ENCODE peak calls at places on chromosome 18, in ten cellular contexts. E is HCEC 1CT; I is ovary; G is left kidney; O is amniotic stem cell; U is stimulated activated CD4-positive, alpha-beta T cell treated with anti-CD3 and anti-CD28 coated beads, TNF-alpha, amount 100 ng/mL, for 24 hours; S is COR-L47; C is GM13976; A is neural progenitor cell; H is HT-29. B is an unnamed sample.

GRCh38 chr18:9950289-9951016 is 36.6 kb downstream of the VAPA start:
- DNase-seq in O (no peak), U (no peak), G (no peak), S (no peak), A (no peak), H (peak), C (no peak), E (no peak), I (no peak), B (no peak)

GRCh38 chr18:76610933-76611749 is 116.1 kb upstream of the ZNF516 start:
- DNase-seq in C (no peak), E (peak), I (peak), O (no peak), S (no peak), A (no peak), H (no peak), U (no peak), G (peak), B (no peak)

GRCh38 chr18:7923105-7923504 is 356.0 kb downstream of the PTPRM start:
- DNase-seq in G (no peak), I (no peak), H (no peak), E (no peak), U (no peak), A (no peak), C (no peak), S (no peak), O (no peak), B (no peak)

GRCh38 chr18:63511285-63511684 is 30.9 kb upstream of the SERPINB12 start:
- DNase-seq in U (no peak), G (peak), E (peak), S (peak), C (no peak), A (peak), H (peak), I (no peak), O (peak), B (no peak)

GRCh38 chr18:21853020-21853419 is 112.4 kb downstream of the MIB1 start:
- DNase-seq in S (no peak), U (no peak), O (no peak), C (peak), G (peak), A (peak), I (no peak), H (no peak), E (no peak), B (no peak)

GRCh38 chr18:52220062-52220591 is 119.9 kb upstream of the DCC start:
- DNase-seq in A (no peak), E (no peak), G (no peak), S (no peak), C (no peak), U (no peak), I (no peak), O (no peak), H (no peak), B (no peak)

GRCh38 chr18:55014095-55014494 is 54.8 kb upstream of the CCDC68 start:
- DNase-seq in I (no peak), H (no peak), E (no peak), G (no peak), O (no peak), C (no peak), A (no peak), S (no peak), U (no peak), B (no peak)

GRCh38 chr18:49652841-49653240 is 91.0 kb downstream of the LIPG start:
- DNase-seq in S (no peak), C (no peak), I (no peak), O (no peak), G (peak), E (no peak), U (no peak), H (no peak), A (peak), B (no peak)

GRCh38 chr18:72986103-72986502 is 118.3 kb upstream of the NETO1 start:
- DNase-seq in C (no peak), S (no peak), H (no peak), O (no peak), I (no peak), U (no peak), E (no peak), G (no peak), A (no peak), B (no peak)

GRCh38 chr18:48815581-48816324 is 135.0 kb downstream of the SMAD7 start:
- DNase-seq in A (no peak), H (no peak), O (no peak), G (no peak), C (no peak), S (no peak), E (no peak), I (peak), U (no peak), B (no peak)

GRCh38 chr18:1104265-1104792 is 199.7 kb downstream of the ADCYAP1 start:
- DNase-seq in A (no peak), U (no peak), H (no peak), I (no peak), C (no peak), G (no peak), S (no peak), O (no peak), E (no peak), B (no peak)